ENCODE peak calls at places on chromosomes 1 and 21, in eight cellular contexts. One of them, this sample, is unnamed.

GRCh38 chr1:3295846-3296245 is 158.6 kb upstream of the ARHGEF16 start:
- DNase-seq in adipocyte: no peak
- DNase-seq in naive thymus-derived CD4-positive, alpha-beta T cell: no peak
- DNase-seq in trophoblast cell: no peak
- DNase-seq in neural progenitor cell: no peak
- DNase-seq in body of pancreas: no peak
- DNase-seq in adrenal gland: no peak
- DNase-seq in thyroid gland: no peak
- DNase-seq in this sample: no peak

GRCh38 chr1:93328809-93329477 is 16.8 kb upstream of the DR1 start:
- DNase-seq in adipocyte: no peak
- DNase-seq in naive thymus-derived CD4-positive, alpha-beta T cell: no peak
- DNase-seq in trophoblast cell: no peak
- DNase-seq in neural progenitor cell: no peak
- DNase-seq in body of pancreas: no peak
- DNase-seq in adrenal gland: no peak
- DNase-seq in thyroid gland: no peak
- DNase-seq in this sample: peak; percentile 20

GRCh38 chr1:207890136-207890738 is 20.7 kb downstream of the CD34 start:
- DNase-seq in adipocyte: peak; percentile 76
- DNase-seq in naive thymus-derived CD4-positive, alpha-beta T cell: no peak
- DNase-seq in trophoblast cell: no peak
- DNase-seq in neural progenitor cell: no peak
- DNase-seq in body of pancreas: peak; percentile 73
- DNase-seq in adrenal gland: peak; percentile 84
- DNase-seq in thyroid gland: peak; percentile 54
- DNase-seq in this sample: peak; percentile 85

GRCh38 chr1:165562576-165562975 is 18.8 kb downstream of the LRRC52 start:
- DNase-seq in adipocyte: no peak
- DNase-seq in naive thymus-derived CD4-positive, alpha-beta T cell: no peak
- DNase-seq in trophoblast cell: no peak
- DNase-seq in neural progenitor cell: no peak
- DNase-seq in body of pancreas: no peak
- DNase-seq in adrenal gland: no peak
- DNase-seq in thyroid gland: no peak
- DNase-seq in this sample: peak; percentile 30

GRCh38 chr1:184399192-184399847 is 12.5 kb downstream of the C1orf21 start:
- DNase-seq in adipocyte: no peak
- DNase-seq in naive thymus-derived CD4-positive, alpha-beta T cell: no peak
- DNase-seq in trophoblast cell: no peak
- DNase-seq in neural progenitor cell: no peak
- DNase-seq in body of pancreas: no peak
- DNase-seq in adrenal gland: no peak
- DNase-seq in thyroid gland: no peak
- DNase-seq in this sample: no peak

GRCh38 chr1:54609301-54609921 is 13.9 kb downstream of the FAM151A start:
- DNase-seq in adipocyte: no peak
- DNase-seq in naive thymus-derived CD4-positive, alpha-beta T cell: no peak
- DNase-seq in trophoblast cell: no peak
- DNase-seq in neural progenitor cell: no peak
- DNase-seq in body of pancreas: no peak
- DNase-seq in adrenal gland: peak; percentile 26
- DNase-seq in thyroid gland: no peak
- DNase-seq in this sample: peak; percentile 8

GRCh38 chr1:245229051-245229450 is 74.3 kb downstream of the KIF26B start:
- DNase-seq in adipocyte: no peak
- DNase-seq in naive thymus-derived CD4-positive, alpha-beta T cell: no peak
- DNase-seq in trophoblast cell: no peak
- DNase-seq in neural progenitor cell: no peak
- DNase-seq in body of pancreas: no peak
- DNase-seq in adrenal gland: no peak
- DNase-seq in thyroid gland: no peak
- DNase-seq in this sample: no peak

GRCh38 chr1:56072310-56072709 is 507.1 kb downstream of the PLPP3 start:
- DNase-seq in adipocyte: no peak
- DNase-seq in naive thymus-derived CD4-positive, alpha-beta T cell: no peak
- DNase-seq in trophoblast cell: peak; percentile 25
- DNase-seq in neural progenitor cell: no peak
- DNase-seq in body of pancreas: no peak
- DNase-seq in adrenal gland: no peak
- DNase-seq in thyroid gland: no peak
- DNase-seq in this sample: no peak

GRCh38 chr1:248164031-248164430 is 10.6 kb upstream of the OR2M2 start:
- DNase-seq in adipocyte: no peak
- DNase-seq in naive thymus-derived CD4-positive, alpha-beta T cell: no peak
- DNase-seq in trophoblast cell: no peak
- DNase-seq in neural progenitor cell: no peak
- DNase-seq in body of pancreas: no peak
- DNase-seq in adrenal gland: no peak
- DNase-seq in thyroid gland: no peak
- DNase-seq in this sample: no peak

GRCh38 chr1:204647114-204647804 is 38.3 kb downstream of the LRRN2 start:
- DNase-seq in adipocyte: peak; percentile 77
- DNase-seq in naive thymus-derived CD4-positive, alpha-beta T cell: no peak
- DNase-seq in trophoblast cell: peak; percentile 18
- DNase-seq in neural progenitor cell: peak; percentile 70
- DNase-seq in body of pancreas: peak; percentile 27
- DNase-seq in adrenal gland: peak; percentile 52
- DNase-seq in thyroid gland: peak; percentile 44
- DNase-seq in this sample: peak; percentile 78

GRCh38 chr1:170791941-170792340 is 128.0 kb downstream of the PRRX1 start:
- DNase-seq in adipocyte: peak; percentile 74
- DNase-seq in naive thymus-derived CD4-positive, alpha-beta T cell: no peak
- DNase-seq in trophoblast cell: no peak
- DNase-seq in neural progenitor cell: no peak
- DNase-seq in body of pancreas: no peak
- DNase-seq in adrenal gland: no peak
- DNase-seq in thyroid gland: no peak
- DNase-seq in this sample: peak; percentile 87

GRCh38 chr1:225554216-225554812 is 98.6 kb downstream of the ENAH start:
- DNase-seq in adipocyte: peak; percentile 75
- DNase-seq in naive thymus-derived CD4-positive, alpha-beta T cell: peak; percentile 31
- DNase-seq in trophoblast cell: no peak
- DNase-seq in neural progenitor cell: no peak
- DNase-seq in body of pancreas: no peak
- DNase-seq in adrenal gland: no peak
- DNase-seq in thyroid gland: no peak
- DNase-seq in this sample: no peak

GRCh38 chr21:15289896-15290841 is 225.4 kb upstream of the NRIP1 start:
- DNase-seq in adipocyte: no peak
- DNase-seq in naive thymus-derived CD4-positive, alpha-beta T cell: no peak
- DNase-seq in trophoblast cell: peak; percentile 59
- DNase-seq in neural progenitor cell: peak; percentile 87
- DNase-seq in body of pancreas: peak; percentile 89
- DNase-seq in adrenal gland: no peak
- DNase-seq in thyroid gland: no peak
- DNase-seq in this sample: no peak

DNA sequence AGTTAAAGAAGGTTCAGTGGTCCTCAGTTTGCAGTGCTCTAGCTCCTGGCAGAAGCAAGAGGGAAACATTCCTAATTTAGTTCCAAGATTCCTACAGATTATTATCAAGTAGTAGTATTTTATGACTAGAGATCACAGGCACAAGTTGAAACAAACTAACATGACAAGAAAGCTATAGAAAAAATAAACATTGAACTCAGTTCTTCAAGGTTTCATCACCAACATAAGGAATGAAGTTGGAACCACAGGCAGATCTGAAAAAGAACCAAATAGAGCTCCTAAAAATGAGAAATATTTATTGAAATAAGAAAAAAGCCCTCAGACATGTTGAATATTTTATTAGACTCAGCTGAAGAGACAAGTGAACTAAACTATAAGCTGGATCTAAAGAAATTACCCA is 40.6 kb downstream of the PDC start:
- DNase-seq in adipocyte: peak; percentile 63
- DNase-seq in naive thymus-derived CD4-positive, alpha-beta T cell: no peak
- DNase-seq in trophoblast cell: no peak
- DNase-seq in neural progenitor cell: no peak
- DNase-seq in body of pancreas: no peak
- DNase-seq in adrenal gland: no peak
- DNase-seq in thyroid gland: no peak
- DNase-seq in this sample: no peak
- H3K4me3 ChIP-seq in adipocyte: no peak overlapping the region
- H3K4me3 ChIP-seq in naive thymus-derived CD4-positive, alpha-beta T cell: no peak overlapping the region
- H3K4me3 ChIP-seq in trophoblast cell: no peak overlapping the region
- H3K4me3 ChIP-seq in neural progenitor cell: no peak overlapping the region
- H3K4me3 ChIP-seq in body of pancreas: no peak overlapping the region
- H3K4me3 ChIP-seq in adrenal gland: no peak overlapping the region
- H3K4me3 ChIP-seq in thyroid gland: no peak overlapping the region
- H3K4me3 ChIP-seq in this sample: no peak overlapping the region

DNA sequence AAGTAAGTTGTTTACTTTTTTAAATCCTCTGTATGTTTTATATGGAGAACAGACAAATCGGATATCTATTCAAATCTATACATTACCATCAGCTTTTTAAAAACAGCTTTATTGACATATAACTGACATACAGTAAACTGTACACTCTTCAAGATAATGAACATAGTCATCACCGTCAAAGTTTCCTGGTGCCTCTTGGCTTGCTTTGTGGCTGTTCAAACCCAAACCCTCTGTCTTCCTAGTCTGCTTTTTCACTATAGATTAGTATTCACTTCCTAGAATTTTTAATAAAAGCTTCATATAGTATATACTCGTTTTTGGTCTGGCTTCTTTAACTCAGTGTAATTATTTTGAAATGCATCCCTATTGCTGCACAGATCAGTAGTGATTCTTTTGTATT is 56.4 kb upstream of the TPTE start:
- DNase-seq in adipocyte: no peak
- DNase-seq in naive thymus-derived CD4-positive, alpha-beta T cell: no peak
- DNase-seq in trophoblast cell: no peak
- DNase-seq in neural progenitor cell: no peak
- DNase-seq in body of pancreas: no peak
- DNase-seq in adrenal gland: no peak
- DNase-seq in thyroid gland: no peak
- DNase-seq in this sample: no peak
- H3K9me3 ChIP-seq in adipocyte: peaks cover 17% of the 10 kb centered on the region
- H3K9me3 ChIP-seq in naive thymus-derived CD4-positive, alpha-beta T cell: peaks cover 15% of the 10 kb centered on the region
- H3K9me3 ChIP-seq in trophoblast cell: peaks cover 13% of the 10 kb centered on the region
- H3K9me3 ChIP-seq in neural progenitor cell: peaks cover 77% of the 10 kb centered on the region
- H3K9me3 ChIP-seq in body of pancreas: peaks cover 4% of the 10 kb centered on the region
- H3K9me3 ChIP-seq in adrenal gland: no peaks in the 10 kb centered on the region
- H3K9me3 ChIP-seq in thyroid gland: no peaks in the 10 kb centered on the region
- H3K9me3 ChIP-seq in this sample: no peaks in the 10 kb centered on the region

GRCh38 chr1:11787251-11787803 is 18.4 kb downstream of the MTHFR start:
- DNase-seq in adipocyte: peak; percentile 75
- DNase-seq in naive thymus-derived CD4-positive, alpha-beta T cell: no peak
- DNase-seq in trophoblast cell: peak; percentile 70
- DNase-seq in neural progenitor cell: peak; percentile 61
- DNase-seq in body of pancreas: peak; percentile 63
- DNase-seq in adrenal gland: peak; percentile 81
- DNase-seq in thyroid gland: peak; percentile 95
- DNase-seq in this sample: no peak
- H3K4me3 ChIP-seq in adipocyte: peak overlapping the region; percentile 67
- H3K4me3 ChIP-seq in naive thymus-derived CD4-positive, alpha-beta T cell: no peak overlapping the region
- H3K4me3 ChIP-seq in trophoblast cell: no peak overlapping the region
- H3K4me3 ChIP-seq in neural progenitor cell: no peak overlapping the region
- H3K4me3 ChIP-seq in body of pancreas: no peak overlapping the region
- H3K4me3 ChIP-seq in adrenal gland: no peak overlapping the region
- H3K4me3 ChIP-seq in thyroid gland: no peak overlapping the region
- H3K4me3 ChIP-seq in this sample: no peak overlapping the region

DNA sequence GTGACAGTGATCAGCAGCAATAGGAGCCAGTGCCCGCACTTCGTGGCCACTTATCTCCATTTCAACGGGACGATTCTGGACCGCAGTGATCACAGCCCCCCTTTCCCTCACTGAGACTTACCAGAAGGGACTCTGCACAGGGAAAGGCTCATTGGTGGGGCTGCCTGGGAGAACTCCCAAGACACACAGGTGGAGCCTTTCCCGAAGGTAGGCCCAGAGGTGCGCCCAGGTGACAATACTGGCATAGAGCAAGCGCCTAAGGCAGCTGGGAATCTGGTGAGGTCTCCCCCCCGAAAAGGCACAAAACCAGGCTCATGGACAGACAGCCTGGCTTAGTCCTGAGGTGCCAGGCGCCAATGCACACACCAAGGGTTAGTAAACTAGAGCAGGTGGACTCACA is 318.9 kb downstream of the AJAP1 start:
- DNase-seq in adipocyte: no peak
- DNase-seq in naive thymus-derived CD4-positive, alpha-beta T cell: no peak
- DNase-seq in trophoblast cell: no peak
- DNase-seq in neural progenitor cell: no peak
- DNase-seq in body of pancreas: no peak
- DNase-seq in adrenal gland: no peak
- DNase-seq in thyroid gland: no peak
- DNase-seq in this sample: no peak
- H3K9me3 ChIP-seq in adipocyte: no peaks in the 10 kb centered on the region
- H3K9me3 ChIP-seq in naive thymus-derived CD4-positive, alpha-beta T cell: no peaks in the 10 kb centered on the region
- H3K9me3 ChIP-seq in trophoblast cell: peaks cover 2% of the 10 kb centered on the region
- H3K9me3 ChIP-seq in neural progenitor cell: no peaks in the 10 kb centered on the region
- H3K9me3 ChIP-seq in body of pancreas: no peaks in the 10 kb centered on the region
- H3K9me3 ChIP-seq in adrenal gland: no peaks in the 10 kb centered on the region
- H3K9me3 ChIP-seq in thyroid gland: no peaks in the 10 kb centered on the region
- H3K9me3 ChIP-seq in this sample: no peaks in the 10 kb centered on the region

GRCh38 chr1:167708940-167709389 is 12.8 kb upstream of the MPZL1 start:
- DNase-seq in adipocyte: no peak
- DNase-seq in naive thymus-derived CD4-positive, alpha-beta T cell: no peak
- DNase-seq in trophoblast cell: no peak
- DNase-seq in neural progenitor cell: no peak
- DNase-seq in body of pancreas: no peak
- DNase-seq in adrenal gland: no peak
- DNase-seq in thyroid gland: no peak
- DNase-seq in this sample: no peak
- H3K4me3 ChIP-seq in adipocyte: no peak overlapping the region
- H3K4me3 ChIP-seq in naive thymus-derived CD4-positive, alpha-beta T cell: no peak overlapping the region
- H3K4me3 ChIP-seq in trophoblast cell: no peak overlapping the region
- H3K4me3 ChIP-seq in neural progenitor cell: no peak overlapping the region
- H3K4me3 ChIP-seq in body of pancreas: no peak overlapping the region
- H3K4me3 ChIP-seq in adrenal gland: no peak overlapping the region
- H3K4me3 ChIP-seq in thyroid gland: no peak overlapping the region
- H3K4me3 ChIP-seq in this sample: no peak overlapping the region

GRCh38 chr1:35745124-35745730 is 24.6 kb downstream of the CLSPN start:
- DNase-seq in adipocyte: no peak
- DNase-seq in naive thymus-derived CD4-positive, alpha-beta T cell: no peak
- DNase-seq in trophoblast cell: no peak
- DNase-seq in neural progenitor cell: no peak
- DNase-seq in body of pancreas: no peak
- DNase-seq in adrenal gland: no peak
- DNase-seq in thyroid gland: no peak
- DNase-seq in this sample: no peak
- H3K9me3 ChIP-seq in adipocyte: no peaks in the 10 kb centered on the region
- H3K9me3 ChIP-seq in naive thymus-derived CD4-positive, alpha-beta T cell: no peaks in the 10 kb centered on the region
- H3K9me3 ChIP-seq in trophoblast cell: no peaks in the 10 kb centered on the region
- H3K9me3 ChIP-seq in neural progenitor cell: no peaks in the 10 kb centered on the region
- H3K9me3 ChIP-seq in body of pancreas: no peaks in the 10 kb centered on the region
- H3K9me3 ChIP-seq in adrenal gland: no peaks in the 10 kb centered on the region
- H3K9me3 ChIP-seq in thyroid gland: no peaks in the 10 kb centered on the region
- H3K9me3 ChIP-seq in this sample: no peaks in the 10 kb centered on the region

GRCh38 chr1:62058951-62059350 is 135.7 kb upstream of the L1TD1 start:
- DNase-seq in adipocyte: no peak
- DNase-seq in naive thymus-derived CD4-positive, alpha-beta T cell: no peak
- DNase-seq in trophoblast cell: no peak
- DNase-seq in neural progenitor cell: no peak
- DNase-seq in body of pancreas: no peak
- DNase-seq in adrenal gland: no peak
- DNase-seq in thyroid gland: no peak
- DNase-seq in this sample: no peak
- H3K4me3 ChIP-seq in adipocyte: no peak overlapping the region
- H3K4me3 ChIP-seq in naive thymus-derived CD4-positive, alpha-beta T cell: no peak overlapping the region
- H3K4me3 ChIP-seq in trophoblast cell: no peak overlapping the region
- H3K4me3 ChIP-seq in neural progenitor cell: no peak overlapping the region
- H3K4me3 ChIP-seq in body of pancreas: no peak overlapping the region
- H3K4me3 ChIP-seq in adrenal gland: no peak overlapping the region
- H3K4me3 ChIP-seq in thyroid gland: no peak overlapping the region
- H3K4me3 ChIP-seq in this sample: no peak overlapping the region